ENCODE peak calls at places on chromosome 18, in eight cellular contexts. Y is pancreas, W is A549, I is osteoblast, X is spleen, P is AG04450, O is thyroid gland, H is body of pancreas. D is an unnamed sample. For H3K9me3, the result is how much of the 10 kb centered on the place peaks cover.

GRCh38 chr18:59149007-59149406 is 9.3 kb downstream of the SEC11C start:
- DNase-seq in Y (no peak), W (no peak), I (no peak), X (no peak), P (no peak), O (no peak), H (no peak), D (no peak)

GRCh38 chr18:74944676-74945075 is 264.3 kb downstream of the PTGR3 start:
- DNase-seq in Y (no peak), W (peak), I (no peak), X (no peak), P (no peak), O (no peak), H (no peak), D (no peak)

GRCh38 chr18:3234457-3234856 is 13.1 kb upstream of the MYL12A start:
- DNase-seq in Y (no peak), W (no peak), I (no peak), X (no peak), P (no peak), O (no peak), H (no peak), D (no peak)

GRCh38 chr18:58321986-58322385 is 278.0 kb downstream of the NEDD4L start:
- DNase-seq in Y (peak), W (peak), I (peak), X (no peak), P (no peak), O (peak), H (peak), D (peak)

GRCh38 chr18:50879302-50880107 is 587 bp downstream of the ME2 start:
- DNase-seq in Y (no peak), W (peak), I (peak), X (no peak), P (no peak), O (peak), H (peak), D (no peak)

GRCh38 chr18:58186258-58186948 is 142.4 kb downstream of the NEDD4L start:
- DNase-seq in Y (peak), W (peak), I (peak), X (no peak), P (peak), O (peak), H (peak), D (no peak)

GRCh38 chr18:60568211-60568610 is 195.6 kb upstream of the MC4R start:
- DNase-seq in Y (no peak), W (no peak), I (no peak), X (no peak), P (no peak), O (no peak), H (no peak), D (no peak)

GRCh38 chr18:2111456-2111855 is 459.8 kb downstream of the METTL4 start:
- DNase-seq in Y (no peak), W (no peak), I (no peak), X (no peak), P (peak), O (no peak), H (no peak), D (no peak)

GRCh38 chr18:45715212-45715780 is 8.7 kb upstream of the SLC14A1 start:
- DNase-seq in Y (no peak), W (peak), I (no peak), X (no peak), P (no peak), O (no peak), H (no peak), D (no peak)

GRCh38 chr18:52822160-52822559 is 482.2 kb downstream of the DCC start:
- DNase-seq in Y (no peak), W (no peak), I (no peak), X (no peak), P (no peak), O (no peak), H (peak), D (no peak)

GRCh38 chr18:28287146-28287545 is 110.2 kb upstream of the CDH2 start:
- DNase-seq in Y (no peak), W (no peak), I (no peak), X (no peak), P (no peak), O (no peak), H (no peak), D (no peak)

GRCh38 chr18:11752116-11752911 is 63.2 kb downstream of the GNAL start:
- DNase-seq in Y (no peak), W (peak), I (peak), X (no peak), P (no peak), O (peak), H (no peak), D (no peak)

GRCh38 chr18:50131591-50131990 is 63.4 kb downstream of the MYO5B start:
- DNase-seq in Y (no peak), W (no peak), I (peak), X (no peak), P (no peak), O (no peak), H (no peak), D (no peak)

GRCh38 chr18:56545539-56545938 is 92.9 kb downstream of the TXNL1 start:
- DNase-seq in Y (no peak), W (no peak), I (no peak), X (no peak), P (no peak), O (no peak), H (no peak), D (no peak)

GRCh38 chr18:78856569-78857200 is 122.9 kb upstream of the SALL3 start:
- DNase-seq in Y (no peak), W (no peak), I (peak), X (no peak), P (no peak), O (no peak), H (no peak), D (no peak)

GRCh38 chr18:79625195-79625923 is 54.2 kb upstream of the CTDP1 start:
- DNase-seq in Y (no peak), W (no peak), I (peak), X (peak), P (no peak), O (peak), H (peak), D (no peak)

GRCh38 chr18:45066868-45067267 is 386.2 kb downstream of the SETBP1 start:
- DNase-seq in Y (no peak), W (no peak), I (no peak), X (no peak), P (no peak), O (no peak), H (peak), D (peak)

GRCh38 chr18:50806208-50806616 is 13.6 kb downstream of the MRO start:
- DNase-seq in Y (peak), W (no peak), I (no peak), X (peak), P (no peak), O (no peak), H (peak), D (no peak)

GRCh38 chr18:35777042-35777441 is 195.4 kb upstream of the RMP24 start:
- DNase-seq in Y (no peak), W (peak), I (no peak), X (no peak), P (no peak), O (no peak), H (no peak), D (no peak)

GRCh38 chr18:62445386-62445917 is 77.4 kb upstream of the ZCCHC2 start:
- DNase-seq in Y (no peak), W (no peak), I (no peak), X (no peak), P (no peak), O (no peak), H (no peak), D (no peak)

GRCh38 chr18:75775121-75775520 is 347.6 kb upstream of the SMIM21 start:
- DNase-seq in Y (no peak), W (no peak), I (no peak), X (no peak), P (no peak), O (no peak), H (no peak), D (no peak)

GRCh38 chr18:3175195-3175758 is 44.5 kb downstream of the MYOM1 start:
- DNase-seq in Y (no peak), W (no peak), I (no peak), X (no peak), P (no peak), O (no peak), H (no peak), D (no peak)

GRCh38 chr18:955379-956066 is 50.9 kb downstream of the ADCYAP1 start:
- DNase-seq in Y (no peak), W (no peak), I (no peak), X (no peak), P (no peak), O (no peak), H (no peak), D (no peak)

GRCh38 chr18:45890606-45891005 is 65.1 kb downstream of the SIGLEC15 start:
- DNase-seq in Y (no peak), W (no peak), I (no peak), X (peak), P (no peak), O (no peak), H (peak), D (no peak)

GRCh38 chr18:46158498-46158897 is 54.3 kb downstream of the HAUS1 start:
- DNase-seq in Y (no peak), W (no peak), I (no peak), X (no peak), P (no peak), O (no peak), H (no peak), D (no peak)

DNA sequence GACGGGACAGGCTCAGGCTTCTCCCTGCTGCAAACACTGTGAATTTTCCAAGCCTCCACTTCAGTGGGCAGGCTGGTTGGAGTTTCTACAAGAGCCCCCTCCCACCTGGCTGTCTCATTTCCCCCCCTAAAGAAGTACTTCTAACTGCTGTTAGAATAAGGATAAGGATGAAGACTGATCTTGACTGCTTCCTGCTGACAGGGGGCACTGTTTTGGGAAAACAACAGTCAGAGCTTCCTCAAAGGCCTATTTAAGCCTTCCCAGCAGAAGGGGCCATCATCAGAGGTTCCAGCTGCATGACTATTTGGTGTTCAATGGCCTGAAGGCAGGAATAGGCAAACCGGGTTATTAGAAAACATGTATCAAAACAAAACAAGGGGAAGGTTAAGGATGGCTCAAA is 1162.8 kb downstream of the DSC3 start:
- DNase-seq in Y (no peak), W (no peak), I (no peak), X (no peak), P (no peak), O (no peak), H (no peak), D (no peak)
- H3K27ac ChIP-seq in Y (no peak), W (no peak), I (no peak), X (no peak), P (no peak), O (no peak), H (no peak), D (no peak)

DNA sequence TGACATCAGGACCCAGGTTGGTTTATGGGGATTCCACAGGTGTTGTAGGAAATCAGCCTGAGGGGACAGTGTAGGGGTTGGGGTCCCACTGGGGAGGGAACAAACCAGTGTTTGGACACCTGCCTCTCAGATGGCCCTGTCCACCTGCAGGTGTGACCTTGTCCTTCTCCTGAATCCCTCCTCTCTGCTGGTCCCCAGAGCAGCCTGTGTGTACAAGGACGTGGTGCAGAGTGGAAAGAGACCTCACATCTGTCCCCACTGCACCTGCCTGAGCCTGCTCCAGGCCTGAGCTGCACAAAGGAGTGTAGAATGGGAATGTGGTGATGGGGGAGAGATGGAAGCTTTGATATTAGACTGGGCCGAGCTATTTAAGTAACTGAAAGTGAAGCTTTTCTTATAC is 89.1 kb upstream of the SMAD2 start:
- DNase-seq in Y (no peak), W (no peak), I (no peak), X (no peak), P (no peak), O (no peak), H (no peak), D (no peak)
- TF ChIP-seq CTCF in Y (no peak), W (no peak), I (no peak), X (no peak), P (no peak), O (no peak), H (no peak), D (no peak)

GRCh38 chr18:64966667-64967066 is 784.1 kb upstream of the CDH7 start:
- DNase-seq in Y (no peak), W (no peak), I (no peak), X (no peak), P (no peak), O (peak), H (no peak), D (no peak)
- H3K9me3 ChIP-seq in Y (under half), W (under half), I (under half), X (under half), P (under half), O (under half), H (under half), D (under half)

GRCh38 chr18:25236736-25237135 is 115.2 kb downstream of the ZNF521 start:
- DNase-seq in Y (no peak), W (no peak), I (no peak), X (no peak), P (no peak), O (no peak), H (no peak), D (no peak)

GRCh38 chr18:25233582-25234362 is 118.2 kb downstream of the ZNF521 start:
- DNase-seq in Y (no peak), W (no peak), I (peak), X (no peak), P (no peak), O (no peak), H (no peak), D (no peak)

GRCh38 chr18:25234363-25234639 is 117.7 kb downstream of the ZNF521 start:
- DNase-seq in Y (no peak), W (no peak), I (no peak), X (no peak), P (no peak), O (no peak), H (no peak), D (no peak)

GRCh38 chr18:25235648-25236047 is 116.3 kb downstream of the ZNF521 start:
- DNase-seq in Y (no peak), W (no peak), I (no peak), X (no peak), P (no peak), O (no peak), H (no peak), D (no peak)

DNA sequence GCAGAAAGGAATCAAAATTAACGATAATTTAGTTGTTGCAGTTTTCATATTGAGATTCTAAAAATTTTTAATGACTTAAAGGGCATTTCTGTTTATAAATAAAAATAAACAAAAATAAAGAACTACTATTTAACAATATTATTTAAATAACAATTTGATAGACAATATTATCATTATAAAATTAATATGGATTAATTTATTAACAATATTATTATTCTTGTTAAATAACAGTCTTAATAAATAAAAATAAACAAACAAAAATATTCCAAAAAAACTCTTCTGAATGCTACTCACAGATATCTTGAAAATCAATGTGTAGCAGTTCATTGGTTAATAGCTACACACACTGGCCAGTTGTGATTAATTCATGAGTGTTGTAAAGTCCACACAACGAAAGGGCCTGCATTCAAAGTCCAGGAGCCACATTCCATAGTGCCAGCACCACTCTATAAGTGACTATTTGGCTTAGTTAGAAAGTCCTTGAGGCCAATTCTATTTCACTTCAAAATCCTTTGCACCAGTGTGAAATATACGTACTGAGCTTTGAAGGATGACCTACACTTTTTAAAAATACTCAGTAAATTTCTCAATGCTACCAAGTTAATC is 117.1 kb downstream of the ZNF521 start:
- DNase-seq in Y (no peak), W (no peak), I (no peak), X (no peak), P (no peak), O (no peak), H (no peak), D (no peak)
- H3K27ac ChIP-seq in Y (no peak), W (no peak), I (peak), X (peak), P (no peak), O (no peak), H (no peak), D (no peak)

D was measured in psoas muscle.